ENCODE peak calls at places on chromosomes 16 and 17, in six cellular contexts. P, X, U, B, R and Y are unnamed samples.

GRCh38 chr17:50519141-50519834 is 11.0 kb downstream of the MYCBPAP start:
- DNase-seq in P (no peak), X (no peak), U (no peak), B (no peak), R (no peak), Y (no peak)

GRCh38 chr17:40548982-40549680 is 16.1 kb downstream of the CCR7 start:
- DNase-seq in P (no peak), X (no peak), U (no peak), B (peak), R (peak), Y (peak)

GRCh38 chr16:52825882-52826281 is 226.8 kb downstream of the CHD9NB start:
- DNase-seq in P (no peak), X (no peak), U (no peak), B (no peak), R (no peak), Y (no peak)

GRCh38 chr17:38464723-38465419 is 36.6 kb downstream of the ARHGAP23 start:
- DNase-seq in P (peak), X (no peak), U (no peak), B (peak), R (peak), Y (no peak)

GRCh38 chr16:72085002-72085401 is 8.4 kb downstream of the TXNL4B start:
- DNase-seq in P (no peak), X (no peak), U (no peak), B (no peak), R (no peak), Y (no peak)

GRCh38 chr16:48123104-48123788 is 32.5 kb downstream of the ABCC12 start:
- DNase-seq in P (no peak), X (no peak), U (no peak), B (no peak), R (no peak), Y (peak)

GRCh38 chr16:26614102-26614864 is 452.4 kb upstream of the C16orf82 start:
- DNase-seq in P (peak), X (no peak), U (no peak), B (no peak), R (no peak), Y (no peak)

GRCh38 chr17:21029032-21029431 is 13.8 kb downstream of the USP22 start:
- DNase-seq in P (no peak), X (no peak), U (no peak), B (no peak), R (no peak), Y (no peak)

GRCh38 chr17:63780507-63780906 is 6.5 kb downstream of the DDX42 start:
- DNase-seq in P (no peak), X (no peak), U (no peak), B (no peak), R (no peak), Y (no peak)

DNA sequence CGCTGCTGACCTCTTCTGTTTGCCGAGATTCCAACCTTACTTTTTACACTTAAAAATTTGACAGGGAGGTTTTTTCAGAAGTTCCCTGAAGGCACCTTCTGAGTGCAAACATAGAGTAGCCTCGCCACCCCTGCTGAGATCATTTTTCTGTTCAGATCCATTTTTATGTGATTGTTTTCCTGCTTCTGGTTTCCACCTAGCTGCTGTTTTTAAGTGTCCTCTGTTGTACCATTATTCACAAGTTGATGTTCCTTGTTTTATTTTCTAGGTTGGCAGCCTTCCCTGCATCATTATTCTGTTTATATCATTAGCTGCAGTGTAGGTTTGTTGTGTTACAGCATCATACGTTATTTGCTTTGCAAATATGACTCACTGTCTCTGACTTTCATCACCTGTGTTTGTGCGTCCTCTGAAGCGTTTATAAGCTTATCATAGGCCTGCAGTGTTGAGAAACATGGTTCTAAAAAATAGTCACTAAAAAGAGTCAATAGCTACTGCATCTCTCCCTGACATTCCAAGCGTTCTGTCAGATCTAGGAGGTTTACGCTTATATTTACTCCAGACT is 116.9 kb upstream of the CLEC3A start:
- DNase-seq in P (no peak), X (no peak), U (no peak), B (no peak), R (no peak), Y (peak)
- TF ChIP-seq CTCF in P (no peak), X (no peak), U (no peak), B (no peak), R (no peak), Y (no peak)

GRCh38 chr17:2023256-2023655 is 1.9 kb downstream of the RTN4RL1 start:
- DNase-seq in P (no peak), X (no peak), U (no peak), B (no peak), R (no peak), Y (no peak)

GRCh38 chr17:2023692-2024571 is 1.2 kb downstream of the RTN4RL1 start:
- DNase-seq in P (peak), X (peak), U (peak), B (peak), R (no peak), Y (no peak)

GRCh38 chr17:2025220-2025621 is at the start of gene RTN4RL1:
- DNase-seq in P (peak), X (peak), U (peak), B (peak), R (peak), Y (no peak)

GRCh38 chr17:2025622-2026309 is 632 bp upstream of the RTN4RL1 start:
- DNase-seq in P (peak), X (peak), U (peak), B (peak), R (no peak), Y (no peak)

DNA sequence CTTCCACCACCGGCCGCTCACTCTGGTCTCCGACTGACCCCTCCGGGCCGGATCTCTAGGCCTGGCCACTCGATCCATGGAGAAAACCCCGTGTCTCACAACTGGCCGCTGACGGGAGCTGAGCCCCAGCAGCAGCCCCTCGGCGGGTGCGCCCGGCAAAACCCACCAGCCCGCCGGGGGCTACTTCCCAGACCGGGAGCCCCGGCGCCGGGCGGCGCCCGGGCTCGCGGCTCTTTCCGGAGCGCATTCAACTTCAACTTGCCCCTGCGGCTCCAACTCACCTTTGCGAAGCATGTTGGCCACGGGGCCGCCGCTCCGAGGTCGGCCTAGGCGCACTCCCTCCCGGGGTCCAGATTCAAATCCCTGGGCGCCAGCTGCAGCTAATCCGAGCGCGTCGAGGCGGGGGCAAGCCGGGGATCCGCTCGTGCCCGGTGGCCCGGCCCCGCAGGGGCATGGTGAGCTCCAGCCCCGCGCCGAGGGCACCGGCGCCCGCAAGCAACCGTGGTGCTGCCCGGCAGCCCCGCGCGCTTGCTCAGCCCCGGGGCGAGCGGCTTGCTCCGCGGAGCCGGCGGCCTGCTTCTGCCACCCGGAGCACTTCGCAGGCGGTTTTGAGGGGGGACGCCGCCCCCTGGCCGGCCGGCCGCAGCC is 438 bp downstream of the RTN4RL1 start:
- DNase-seq in P (peak), X (peak), U (no peak), B (no peak), R (no peak), Y (no peak)
- H3K4me3 ChIP-seq in P (peak), X (peak), U (peak), B (peak), R (peak), Y (peak)

DNA sequence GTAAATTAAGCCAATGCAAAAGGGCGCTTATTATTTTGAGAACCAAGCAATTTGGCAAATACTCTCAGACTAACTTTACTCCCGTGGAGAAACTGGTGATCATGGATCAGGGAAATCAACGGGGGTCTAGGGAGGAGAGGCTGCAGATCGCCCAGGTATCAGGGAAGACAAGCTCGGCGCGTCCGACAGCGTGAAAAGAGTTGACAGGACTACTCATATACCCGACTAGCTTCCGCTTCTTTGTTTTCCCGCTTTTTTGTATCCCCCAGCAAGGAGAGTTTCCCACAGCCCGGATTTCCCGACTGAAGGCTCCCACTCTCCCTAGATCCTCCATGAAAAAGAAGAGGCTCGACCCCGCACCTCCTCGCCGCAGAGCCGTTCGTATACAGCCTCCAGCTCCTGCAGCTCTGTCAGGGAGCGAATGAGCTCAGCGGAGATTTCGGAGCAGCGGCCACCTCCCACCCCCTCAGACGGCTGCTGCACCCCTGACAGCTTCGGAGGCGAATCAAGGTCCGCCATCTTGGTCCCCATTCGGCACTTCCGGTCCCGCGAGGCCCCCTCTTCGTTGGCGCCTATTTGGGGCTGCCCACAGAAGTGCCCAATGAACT is at the start of gene COG4:
- DNase-seq in P (peak), X (peak), U (peak), B (peak), R (peak), Y (no peak)
- TF ChIP-seq POLR2AphosphoS5 in P (peak), X (no peak), U (peak), B (peak), R (peak), Y (peak)

DNA sequence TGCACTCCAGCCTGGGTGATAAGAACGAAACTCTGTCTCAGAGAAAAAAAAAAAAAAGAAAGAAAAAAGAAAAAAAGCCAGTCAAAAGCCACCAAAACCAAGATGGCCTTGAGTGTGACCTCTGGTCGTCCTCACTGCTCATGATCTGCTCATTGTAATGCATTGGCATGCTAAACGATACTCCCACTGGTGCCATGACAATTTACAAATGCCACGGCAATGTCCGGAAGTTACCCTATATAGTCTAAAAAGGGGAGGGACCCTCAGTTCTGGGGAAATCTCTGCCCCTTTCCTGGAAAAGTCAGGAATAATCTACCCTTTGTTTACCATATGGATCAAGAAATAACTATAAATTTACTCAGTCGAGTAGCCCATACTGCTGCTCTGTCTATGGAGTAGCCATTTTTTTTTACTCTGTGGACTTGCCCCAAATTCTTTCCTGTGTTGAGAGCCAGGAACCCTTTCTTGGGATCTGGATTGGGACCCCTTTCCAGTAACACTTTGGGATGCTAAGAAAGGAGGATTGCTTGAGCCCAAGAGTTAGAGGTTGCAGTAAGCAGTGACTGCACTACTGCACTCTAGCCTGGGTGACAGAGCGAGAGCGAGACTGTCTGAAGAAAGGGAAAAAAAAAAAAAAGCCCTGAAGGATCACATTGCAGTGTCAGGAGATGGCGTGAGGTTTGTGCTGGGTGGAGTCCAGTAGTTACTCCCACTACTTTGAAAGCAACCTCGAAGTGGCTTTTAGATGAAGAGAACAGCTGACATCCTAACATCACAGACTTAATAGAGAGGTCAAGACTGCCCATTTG is 3.7 kb upstream of the TMEM231 start:
- DNase-seq in P (peak), X (no peak), U (no peak), B (no peak), R (no peak), Y (no peak)
- TF ChIP-seq CTCF in P (no peak), X (no peak), U (no peak), B (no peak), R (no peak), Y (no peak)

GRCh38 chr16:58119509-58119845 is 9.7 kb downstream of the CFAP20 start:
- DNase-seq in P (no peak), X (no peak), U (no peak), B (no peak), R (no peak), Y (no peak)

GRCh38 chr16:58121132-58121531 is 8.0 kb downstream of the CFAP20 start:
- DNase-seq in P (no peak), X (no peak), U (no peak), B (no peak), R (no peak), Y (no peak)

GRCh38 chr16:58118801-58119508 is 10.2 kb downstream of the CFAP20 start:
- DNase-seq in P (no peak), X (no peak), U (no peak), B (no peak), R (no peak), Y (no peak)

GRCh38 chr16:58116529-58116928 is 12.7 kb downstream of the CFAP20 start:
- DNase-seq in P (no peak), X (no peak), U (no peak), B (no peak), R (no peak), Y (no peak)

GRCh38 chr16:58120216-58120615 is 9.0 kb downstream of the CFAP20 start:
- DNase-seq in P (no peak), X (no peak), U (no peak), B (no peak), R (no peak), Y (no peak)
- H3K4me3 ChIP-seq in P (no peak), X (no peak), U (no peak), B (no peak), R (no peak), Y (no peak)

GRCh38 chr17:80742091-80742490 is 197.5 kb downstream of the RPTOR start:
- DNase-seq in P (no peak), X (no peak), U (no peak), B (no peak), R (no peak), Y (no peak)
- TF ChIP-seq POLR2AphosphoS5 in P (no peak), X (no peak), U (no peak), B (no peak), R (no peak), Y (no peak)

DNA sequence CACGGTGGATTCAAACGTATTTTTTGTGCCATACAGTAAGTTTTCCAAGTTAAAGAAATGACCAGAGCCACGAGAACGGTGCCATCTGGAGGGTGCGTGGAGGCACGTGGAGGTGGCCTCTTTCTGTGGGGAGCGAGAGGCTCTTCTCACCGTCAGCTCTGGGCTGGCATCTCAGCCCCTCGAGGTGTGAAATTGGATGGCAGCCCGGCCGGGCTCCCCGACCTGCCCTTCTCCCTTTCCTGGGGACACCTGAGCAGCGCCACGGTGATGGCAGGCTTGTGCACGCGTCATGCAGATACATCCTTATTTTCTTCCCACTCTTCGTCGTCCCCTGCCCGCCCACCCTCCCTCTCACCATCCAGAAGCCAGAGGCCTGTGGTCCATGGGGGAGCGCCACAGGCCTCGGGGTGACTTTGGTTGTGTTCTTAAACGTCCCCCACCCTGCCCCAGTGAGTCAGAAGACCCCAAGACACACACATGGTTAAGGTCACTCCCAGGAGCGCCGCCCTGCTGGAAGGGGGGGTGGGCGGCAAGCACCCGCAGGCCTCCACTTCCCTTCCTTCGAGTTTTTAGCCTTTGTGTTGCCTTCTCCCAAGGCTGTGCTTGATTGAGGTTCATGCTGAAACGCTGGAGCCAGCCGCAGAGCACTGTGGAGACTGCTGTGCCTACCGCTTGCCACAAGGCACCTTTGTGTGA is 109.4 kb downstream of the BANP start:
- DNase-seq in P (peak), X (no peak), U (no peak), B (no peak), R (peak), Y (no peak)
- TF ChIP-seq CTCF in P (peak), X (peak), U (no peak), B (no peak), R (no peak), Y (peak)

DNA sequence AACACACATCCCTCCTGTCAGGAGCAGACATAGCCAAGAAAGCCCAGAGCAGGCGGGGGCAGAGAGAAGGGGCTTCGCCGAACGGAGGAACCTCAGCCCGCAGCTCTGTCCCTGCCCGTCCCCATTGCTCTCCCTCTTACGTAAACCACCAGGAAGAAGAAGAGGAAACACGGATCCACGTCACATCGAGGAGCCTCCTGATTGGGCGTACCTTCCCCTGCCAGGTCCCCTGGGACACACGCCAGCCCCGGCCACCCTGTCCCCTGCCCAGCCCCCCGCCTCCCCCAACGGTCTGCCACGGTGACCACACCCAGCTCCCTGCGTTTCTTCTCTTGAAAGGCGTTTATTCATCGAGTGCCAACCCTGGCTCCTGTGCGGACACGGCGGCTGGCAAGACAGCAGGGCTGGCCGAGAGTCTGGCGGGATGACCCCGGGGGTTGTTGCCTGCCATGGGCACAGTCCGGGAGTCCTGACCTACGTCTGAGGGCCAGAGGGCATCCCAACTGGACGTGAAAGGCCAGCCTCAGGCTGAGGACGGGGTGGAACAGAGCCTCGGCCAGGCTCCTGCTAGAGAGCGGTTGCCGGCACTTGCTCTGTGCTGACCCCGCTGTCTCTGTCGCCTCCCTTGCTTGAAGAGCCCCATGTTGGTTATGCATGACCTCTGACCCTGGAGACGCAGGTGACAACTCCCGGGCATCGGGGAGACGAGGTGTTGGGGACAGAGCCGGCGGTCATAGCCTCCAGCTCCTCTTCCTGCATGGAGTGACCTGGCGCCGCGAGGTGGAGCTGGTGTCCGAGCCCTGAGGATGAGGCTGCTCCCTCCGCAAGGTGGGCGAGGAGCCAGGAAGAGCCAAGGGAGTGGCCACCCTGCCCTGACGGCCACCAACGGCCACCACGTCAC is 40.6 kb upstream of the ACSF3 start:
- DNase-seq in P (no peak), X (no peak), U (peak), B (no peak), R (no peak), Y (no peak)
- H3K4me3 ChIP-seq in P (no peak), X (no peak), U (no peak), B (peak), R (peak), Y (peak)